ENCODE peak calls at places on chromosomes 5 and 9, in five cellular contexts. X is GM20000; M is activated naive CD4-positive, alpha-beta T cell treated with Interleukin-2 at 50 U/mL for 16 hours; S is kidney tubule cell; R is NCI-H1694 treated with DMSO at 0.1 percent for 48 hours. E is an unnamed sample.

GRCh38 chr5:152246401-152246800 is 158.7 kb downstream of the NMUR2 start:
- DNase-seq in R (no peak), S (peak), X (no peak), M (no peak), E (no peak)

GRCh38 chr5:1550287-1551076 is 26.7 kb upstream of the LPCAT1 start:
- DNase-seq in M (no peak), R (no peak), X (no peak), S (no peak), E (no peak)

GRCh38 chr5:54309751-54310432 is 481 bp downstream of the ARL15 start:
- DNase-seq in R (peak), M (peak), X (peak), S (peak), E (peak)

GRCh38 chr9:23826120-23826629 is at the start of gene ELAVL2:
- DNase-seq in R (peak), S (peak), M (peak), X (no peak), E (peak)

GRCh38 chr5:42880621-42881020 is 68.9 kb upstream of the SELENOP start:
- DNase-seq in R (no peak), M (no peak), S (no peak), X (no peak), E (no peak)

GRCh38 chr9:86424246-86424891 is 70.2 kb upstream of the TUT7 start:
- DNase-seq in R (no peak), S (peak), M (no peak), X (no peak), E (no peak)

GRCh38 chr9:69223605-69224004 is 49.5 kb downstream of the TJP2 start:
- DNase-seq in R (peak), S (peak), X (peak), M (no peak), E (no peak)

GRCh38 chr5:151213803-151214613 is 9.9 kb downstream of the CCDC69 start:
- DNase-seq in R (no peak), X (peak), M (peak), S (no peak), E (no peak)

GRCh38 chr9:86282979-86283535 is 719 bp upstream of the ISCA1 start:
- DNase-seq in S (peak), R (no peak), X (no peak), M (no peak), E (peak)

GRCh38 chr5:4370218-4370617 is 769.9 kb upstream of the ADAMTS16 start:
- DNase-seq in R (no peak), S (no peak), M (no peak), X (no peak), E (no peak)

GRCh38 chr5:32444946-32445758 is 612 bp upstream of the ZFR start:
- DNase-seq in R (no peak), X (peak), M (no peak), S (no peak), E (no peak)

GRCh38 chr9:133509179-133510083 is 15.3 kb downstream of the MYMK start:
- DNase-seq in M (no peak), R (no peak), S (no peak), X (no peak), E (peak)

GRCh38 chr5:124614836-124615235 is 131.6 kb downstream of the ZNF608 start:
- DNase-seq in S (no peak), R (no peak), X (no peak), M (no peak), E (no peak)

GRCh38 chr9:85900504-85901201 is 40.3 kb upstream of the NAA35 start:
- DNase-seq in M (peak), S (peak), R (peak), X (peak), E (no peak)

GRCh38 chr5:81856948-81857928 is 106.3 kb upstream of the SSBP2 start:
- DNase-seq in S (peak), X (peak), R (peak), M (no peak), E (peak)

GRCh38 chr5:115816226-115817042 is at the start of gene CDO1:
- DNase-seq in S (peak), M (peak), R (no peak), X (peak), E (no peak)

GRCh38 chr5:142872795-142873194 is 102.6 kb downstream of the ARHGAP26 start:
- DNase-seq in R (no peak), X (no peak), S (peak), M (no peak), E (no peak)

E was measured in NCI-H510A.